ENCODE peak calls at places on chromosome X, in nine cellular contexts. Q is AG04450, C is heart right ventricle, I is suprapubic skin, S is cardiac muscle cell, H is fibroblast of lung, M is bronchial epithelial cell, T is RWPE1, L is cardiac fibroblast. A is an unnamed sample.

GRCh38 chrX:39725928-39726619 is 371.7 kb downstream of the BCOR start:
- DNase-seq in Q (peak), C (no peak), I (no peak), S (peak), H (peak), M (peak), T (peak), L (peak), A (no peak)

GRCh38 chrX:154711264-154711663 is 39.6 kb downstream of the GAB3 start:
- DNase-seq in Q (no peak), C (no peak), I (no peak), S (no peak), H (no peak), M (no peak), T (no peak), L (no peak), A (no peak)

GRCh38 chrX:24990585-24990984 is 25.2 kb downstream of the ARX start:
- DNase-seq in Q (no peak), C (no peak), I (no peak), S (no peak), H (no peak), M (no peak), T (no peak), L (no peak), A (no peak)

GRCh38 chrX:115112411-115112810 is 76.8 kb upstream of the RBMXL3 start:
- DNase-seq in Q (no peak), C (no peak), I (no peak), S (no peak), H (peak), M (no peak), T (no peak), L (no peak), A (no peak)

GRCh38 chrX:151754042-151754419 is 19.5 kb downstream of the CNGA2 start:
- DNase-seq in Q (peak), C (no peak), I (no peak), S (peak), H (peak), M (peak), T (peak), L (peak), A (no peak)

GRCh38 chrX:26851981-26852380 is 611.2 kb downstream of the PPP4R3C start:
- DNase-seq in Q (no peak), C (no peak), I (no peak), S (no peak), H (peak), M (peak), T (no peak), L (peak), A (no peak)

GRCh38 chrX:16239211-16239610 is 71.9 kb downstream of the MAGEB17 start:
- DNase-seq in Q (peak), C (no peak), I (no peak), S (peak), H (peak), M (peak), T (peak), L (peak), A (no peak)

GRCh38 chrX:729583-730409 is 99.2 kb downstream of the SHOX start:
- DNase-seq in Q (no peak), C (no peak), I (peak), S (no peak), H (no peak), M (no peak), T (no peak), L (no peak), A (no peak)

GRCh38 chrX:108304210-108304609 is 134.0 kb downstream of the COL4A6 start:
- DNase-seq in Q (no peak), C (no peak), I (no peak), S (peak), H (peak), M (peak), T (no peak), L (peak), A (no peak)

GRCh38 chrX:155086202-155086840 is 15.0 kb downstream of the BRCC3 start:
- DNase-seq in Q (no peak), C (no peak), I (no peak), S (peak), H (no peak), M (no peak), T (no peak), L (peak), A (no peak)

GRCh38 chrX:1564750-1565683 is 26.4 kb upstream of the AKAP17A start:
- DNase-seq in Q (no peak), C (no peak), I (peak), S (no peak), H (no peak), M (no peak), T (no peak), L (no peak), A (no peak)

GRCh38 chrX:97984641-97985040 is 1100.9 kb downstream of the RPA4 start:
- DNase-seq in Q (no peak), C (no peak), I (no peak), S (no peak), H (peak), M (peak), T (peak), L (no peak), A (no peak)

GRCh38 chrX:68083510-68083909 is 349.8 kb downstream of the OPHN1 start:
- DNase-seq in Q (no peak), C (no peak), I (no peak), S (peak), H (peak), M (no peak), T (no peak), L (peak), A (no peak)

GRCh38 chrX:84907324-84907946 is 96.2 kb upstream of the APOOL start:
- DNase-seq in Q (no peak), C (no peak), I (no peak), S (peak), H (peak), M (peak), T (peak), L (peak), A (no peak)

GRCh38 chrX:15242899-15243555 is 26.9 kb downstream of the ASB9 start:
- DNase-seq in Q (peak), C (peak), I (no peak), S (peak), H (peak), M (peak), T (peak), L (peak), A (peak)

GRCh38 chrX:24494544-24495113 is 29.5 kb downstream of the PDK3 start:
- DNase-seq in Q (peak), C (peak), I (no peak), S (peak), H (peak), M (peak), T (peak), L (peak), A (no peak)

GRCh38 chrX:106917830-106918500 is 2.2 kb upstream of the CLDN2 start:
- DNase-seq in Q (no peak), C (no peak), I (no peak), S (peak), H (peak), M (peak), T (peak), L (peak), A (no peak)

GRCh38 chrX:68415289-68415688 is 18.0 kb downstream of the OPHN1 start:
- DNase-seq in Q (no peak), C (peak), I (no peak), S (peak), H (peak), M (no peak), T (no peak), L (peak), A (no peak)

DNA sequence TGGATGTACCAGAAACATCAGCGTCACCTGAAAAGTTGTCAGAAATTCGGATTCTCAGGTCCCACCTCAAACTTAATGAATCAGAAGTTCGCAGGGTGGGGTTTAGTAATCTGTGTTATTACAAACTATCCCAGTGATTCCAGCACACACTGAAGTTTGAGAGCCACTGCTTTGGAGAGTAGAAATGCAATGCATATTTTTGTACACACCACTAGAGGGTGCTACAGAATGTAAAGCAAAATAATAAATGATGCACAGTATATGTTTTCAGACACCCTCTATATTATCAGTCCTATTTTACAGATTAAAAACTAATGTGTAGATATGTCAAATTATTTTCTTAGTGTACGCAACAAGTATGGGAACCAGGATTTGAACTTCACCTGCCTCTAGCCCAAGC is 2.5 kb upstream of the MORF4L2 start:
- DNase-seq in Q (no peak), C (no peak), I (no peak), S (peak), H (peak), M (peak), T (no peak), L (peak), A (peak)
- TF ChIP-seq CTCF in Q (peak), C (peak), I (no peak), S (peak), H (peak), M (peak), T (peak), L (peak), A (peak)

GRCh38 chrX:111680988-111681779 is at the start of gene ALG13:
- DNase-seq in Q (peak), C (peak), I (peak), S (peak), H (peak), M (peak), T (peak), L (peak), A (peak)
- TF ChIP-seq CTCF in Q (peak), C (peak), I (peak), S (peak), H (peak), M (peak), T (peak), L (peak), A (peak)

DNA sequence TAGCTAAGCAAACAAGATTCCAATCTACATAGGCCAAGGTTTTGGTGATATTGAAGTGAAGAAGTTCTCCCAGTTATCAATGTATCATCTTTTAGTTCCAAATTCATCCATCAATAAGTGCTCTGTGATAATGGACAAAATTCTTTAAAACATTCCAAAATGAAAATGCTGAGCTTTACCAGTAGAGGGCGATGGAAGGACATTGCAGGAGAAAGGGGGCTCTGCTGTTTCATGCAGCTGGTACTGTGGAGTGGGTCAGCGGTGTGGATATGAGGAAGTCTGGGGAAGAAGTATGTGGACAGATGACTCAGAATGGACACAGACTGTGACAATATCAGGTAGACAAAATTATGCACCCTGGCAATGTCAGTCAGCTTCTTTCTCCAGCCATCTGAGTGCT is 46.6 kb upstream of the HS6ST2 start:
- DNase-seq in Q (no peak), C (no peak), I (no peak), S (peak), H (peak), M (peak), T (peak), L (peak), A (peak)
- TF ChIP-seq CTCF in Q (peak), C (peak), I (no peak), S (peak), H (peak), M (peak), T (peak), L (peak), A (peak)

DNA sequence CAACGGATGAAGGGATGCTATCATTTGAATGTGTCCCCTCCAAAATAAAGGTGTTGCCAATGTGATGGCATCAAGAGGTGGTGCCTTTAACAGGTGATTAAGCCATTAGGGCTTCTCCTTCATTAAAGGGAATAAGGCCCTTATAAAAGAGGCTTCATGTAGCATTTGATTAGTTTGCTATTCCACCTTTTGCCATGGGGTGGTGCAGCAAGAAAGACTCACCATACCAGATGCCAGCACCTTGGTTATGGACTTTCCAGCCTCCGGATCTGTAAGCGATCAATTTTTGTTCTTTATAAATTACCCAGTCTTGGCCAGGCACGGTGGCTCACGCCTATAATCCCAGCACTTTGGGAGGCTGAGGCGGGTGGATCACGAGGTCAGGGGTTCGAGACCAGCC is 7.9 kb upstream of the SLC25A43 start:
- DNase-seq in Q (no peak), C (no peak), I (no peak), S (peak), H (peak), M (peak), T (no peak), L (peak), A (peak)
- TF ChIP-seq CTCF in Q (peak), C (peak), I (no peak), S (peak), H (peak), M (peak), T (no peak), L (peak), A (no peak)

GRCh38 chrX:71909956-71910355 is 689 bp upstream of the NHSL2 start:
- DNase-seq in Q (no peak), C (peak), I (no peak), S (peak), H (peak), M (no peak), T (no peak), L (no peak), A (no peak)
- TF ChIP-seq CTCF in Q (peak), C (peak), I (no peak), S (peak), H (peak), M (no peak), T (no peak), L (peak), A (no peak)

GRCh38 chrX:18390941-18391538 is 34.4 kb upstream of the CDKL5 start:
- DNase-seq in Q (no peak), C (peak), I (no peak), S (peak), H (peak), M (peak), T (peak), L (peak), A (peak)
- TF ChIP-seq CTCF in Q (peak), C (peak), I (peak), S (peak), H (peak), M (peak), T (peak), L (peak), A (peak)

A was measured in GM10248.